ENCODE peak calls at places on chromosomes 12 and 14, in four cellular contexts. H is uterus; B is CD8-positive, alpha-beta memory T cell; E is right cardiac atrium. M is an unnamed sample.

GRCh38 chr14:101082436-101083384 is 179.2 kb upstream of the RTL1 start:
- DNase-seq in H (no peak), B (no peak), E (no peak), M (no peak)

GRCh38 chr14:100554082-100554677 is 33.0 kb downstream of the BEGAIN start:
- DNase-seq in H (peak; percentile 72), B (no peak), E (peak; percentile 88), M (peak; percentile 36)

GRCh38 chr14:100025111-100025510 is 40.1 kb upstream of the EVL start:
- DNase-seq in H (no peak), B (no peak), E (no peak), M (peak; percentile 23)

GRCh38 chr12:115370650-115371049 is 686.7 kb upstream of the TBX3 start:
- DNase-seq in H (no peak), B (no peak), E (no peak), M (no peak)

GRCh38 chr12:32298917-32299316 is 100.4 kb upstream of the FGD4 start:
- DNase-seq in H (no peak), B (no peak), E (no peak), M (peak; percentile 38)

GRCh38 chr14:47557894-47558293 is 117.5 kb downstream of the MDGA2 start:
- DNase-seq in H (no peak), B (no peak), E (no peak), M (no peak)

GRCh38 chr12:99713946-99714520 is 66.5 kb downstream of the GARIN6 start:
- DNase-seq in H (no peak), B (no peak), E (no peak), M (no peak)

GRCh38 chr14:24838945-24839616 is 205.1 kb upstream of the GZMB start:
- DNase-seq in H (no peak), B (no peak), E (peak; percentile 57), M (no peak)

GRCh38 chr14:78927261-78927660 is 757.1 kb downstream of the NRXN3 start:
- DNase-seq in H (no peak), B (no peak), E (no peak), M (no peak)

GRCh38 chr14:95662376-95663186 is 23.6 kb upstream of the TCL1B start:
- DNase-seq in H (no peak), B (no peak), E (no peak), M (no peak)

GRCh38 chr12:52945389-52946232 is 3.3 kb upstream of the KRT18 start:
- DNase-seq in H (no peak), B (no peak), E (no peak), M (peak; percentile 93)

GRCh38 chr12:116977465-116978380 is 67.0 kb downstream of the FBXW8 start:
- DNase-seq in H (no peak), B (no peak), E (no peak), M (no peak)

GRCh38 chr12:75660805-75661404 is 149.5 kb upstream of the KRR1 start:
- DNase-seq in H (no peak), B (no peak), E (no peak), M (no peak)

GRCh38 chr12:10214131-10214876 is 1.6 kb downstream of the GABARAPL1 start:
- DNase-seq in H (no peak), B (no peak), E (no peak), M (peak; percentile 18)

GRCh38 chr14:60116181-60116580 is 24.5 kb downstream of the PCNX4 start:
- DNase-seq in H (no peak), B (no peak), E (no peak), M (no peak)

GRCh38 chr12:88570103-88570502 is 10.2 kb downstream of the KITLG start:
- DNase-seq in H (no peak), B (no peak), E (no peak), M (no peak)

GRCh38 chr12:109433618-109434017 is 43.5 kb downstream of the KCTD10 start:
- DNase-seq in H (no peak), B (no peak), E (no peak), M (no peak)

GRCh38 chr12:79021021-79021420 is 156.4 kb downstream of the SYT1 start:
- DNase-seq in H (no peak), B (no peak), E (no peak), M (no peak)

GRCh38 chr14:41718477-41719166 is 111.9 kb downstream of the LRFN5 start:
- DNase-seq in H (no peak), B (no peak), E (no peak), M (no peak)

GRCh38 chr12:12819752-12820311 is 6.7 kb downstream of the DDX47 start:
- DNase-seq in H (peak; percentile 26), B (no peak), E (no peak), M (no peak)

GRCh38 chr12:109157986-109158385 is 41.6 kb downstream of the ACACB start:
- DNase-seq in H (no peak), B (no peak), E (no peak), M (no peak)

GRCh38 chr12:105287408-105287807 is 43.1 kb upstream of the C12orf75 start:
- DNase-seq in H (no peak), B (no peak), E (no peak), M (no peak)

GRCh38 chr14:89851031-89851430 is 103.5 kb downstream of the EFCAB11 start:
- DNase-seq in H (no peak), B (no peak), E (no peak), M (no peak)

GRCh38 chr12:7797698-7798398 is 8.6 kb downstream of the NANOG start:
- DNase-seq in H (no peak), B (no peak), E (no peak), M (peak; percentile 12)

GRCh38 chr14:90549794-90550591 is 153.2 kb downstream of the CALM1 start:
- DNase-seq in H (no peak), B (peak; percentile 11), E (no peak), M (no peak)

GRCh38 chr12:4089147-4089606 is 184.4 kb upstream of the CCND2 start:
- DNase-seq in H (no peak), B (no peak), E (no peak), M (no peak)

GRCh38 chr12:14577344-14577743 is 9.7 kb upstream of the PLBD1 start:
- DNase-seq in H (no peak), B (no peak), E (no peak), M (no peak)

GRCh38 chr12:103578926-103579325 is 8.1 kb upstream of the STAB2 start:
- DNase-seq in H (no peak), B (no peak), E (no peak), M (no peak)

GRCh38 chr12:106767954-106768501 is 6.5 kb upstream of the RIC8B start:
- DNase-seq in H (no peak), B (no peak), E (no peak), M (peak; percentile 16)

GRCh38 chr12:56087220-56087619 is 7.3 kb downstream of the ERBB3 start:
- DNase-seq in H (no peak), B (no peak), E (peak; percentile 91), M (no peak)

GRCh38 chr12:107568718-107569117 is 116.9 kb upstream of the PWP1 start:
- DNase-seq in H (no peak), B (no peak), E (no peak), M (no peak)

GRCh38 chr14:103511022-103511693 is 11.5 kb downstream of the CKB start:
- DNase-seq in H (no peak), B (no peak), E (no peak), M (no peak)

GRCh38 chr12:130590685-130591084 is 125.4 kb downstream of the RIMBP2 start:
- DNase-seq in H (no peak), B (no peak), E (no peak), M (no peak)

GRCh38 chr12:130041983-130042812 is 120.1 kb upstream of the FZD10 start:
- DNase-seq in H (no peak), B (no peak), E (peak; percentile 78), M (no peak)

GRCh38 chr14:93245764-93246420 is 38.8 kb downstream of the UBR7 start:
- DNase-seq in H (no peak), B (no peak), E (no peak), M (no peak)

GRCh38 chr12:28149279-28149678 is 41.0 kb upstream of the CCDC91 start:
- DNase-seq in H (no peak), B (no peak), E (no peak), M (no peak)

GRCh38 chr14:104579507-104579906 is at the start of gene C14orf180:
- DNase-seq in H (no peak), B (no peak), E (peak; percentile 93), M (no peak)
- H3K27ac ChIP-seq in H (no peak within 1 kb of the TSS), B (no peak within 1 kb of the TSS), E (peak within 1 kb of the TSS; percentile 79), M (no peak within 1 kb of the TSS)

DNA sequence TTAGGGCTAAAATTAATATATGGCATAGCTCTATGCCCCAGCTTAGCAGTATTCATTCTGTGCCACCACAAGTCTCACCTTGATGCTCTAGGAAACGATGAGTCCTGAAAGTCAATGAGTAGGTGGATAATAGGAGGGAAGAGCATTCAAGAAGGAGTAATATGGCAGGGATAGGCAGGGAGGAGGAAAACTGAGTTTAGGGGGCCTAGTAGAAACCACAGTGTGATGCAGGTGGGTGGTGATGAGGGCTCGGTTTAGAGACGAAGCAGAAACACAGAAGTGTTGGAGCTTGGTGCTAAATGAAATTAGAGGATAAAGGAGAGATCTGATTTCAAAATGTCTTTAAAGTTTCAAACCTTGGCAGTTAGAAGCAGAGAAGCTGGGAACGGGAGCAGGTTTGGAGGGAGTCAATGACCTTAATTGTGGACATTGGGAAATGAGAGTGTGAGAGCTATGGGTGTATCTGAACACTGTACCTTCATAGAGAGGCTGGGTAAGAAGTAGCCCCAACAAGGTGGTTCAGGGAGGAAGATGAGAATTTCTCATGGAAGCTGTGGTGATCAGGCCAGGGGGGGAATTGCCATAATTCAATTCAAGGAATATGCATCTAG is 144.7 kb upstream of the CPSF6 start:
- DNase-seq in H (no peak), B (no peak), E (no peak), M (no peak)
- H3K4me3 ChIP-seq in H (no peak overlapping the region), B (no peak overlapping the region), E (no peak overlapping the region), M (no peak overlapping the region)

GRCh38 chr12:26304273-26304672 is 108.9 kb downstream of the SSPN start:
- DNase-seq in H (no peak), B (no peak), E (no peak), M (no peak)
- H3K27ac ChIP-seq in H (no peak overlapping the region), B (no peak overlapping the region), E (no peak overlapping the region), M (no peak overlapping the region)

DNA sequence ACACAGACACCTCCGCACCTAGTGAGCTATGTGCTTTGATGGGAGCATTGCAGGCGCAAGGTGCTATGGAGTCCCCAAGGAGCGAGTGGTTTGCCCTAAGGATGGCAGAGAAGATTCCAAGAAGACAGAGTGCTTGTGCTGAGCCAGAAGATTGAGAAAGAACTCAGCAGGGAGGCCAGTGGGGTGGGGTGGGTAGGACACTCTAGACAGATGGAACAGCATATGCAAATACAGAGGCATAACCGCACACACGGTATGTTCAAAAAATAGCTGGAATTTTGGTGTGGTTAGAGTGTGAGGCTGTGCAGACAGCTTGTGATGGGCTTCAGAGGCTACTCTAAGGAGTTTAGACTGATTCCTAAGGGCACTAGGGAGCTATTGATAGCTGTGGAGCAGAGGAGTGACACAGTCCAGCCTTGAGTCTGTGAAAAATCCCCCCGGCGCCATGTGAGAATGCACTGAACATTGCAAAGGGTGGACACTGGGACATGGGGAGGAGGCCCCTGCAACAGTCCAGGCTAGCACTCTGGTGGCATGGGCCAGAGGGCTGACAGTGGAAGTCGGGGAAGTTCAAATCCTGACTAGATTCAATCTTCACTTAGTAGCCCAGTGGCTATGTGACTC is 11.9 kb downstream of the DTX1 start:
- DNase-seq in H (no peak), B (no peak), E (peak; percentile 38), M (no peak)
- H3K4me3 ChIP-seq in H (no peak overlapping the region), B (no peak overlapping the region), E (no peak overlapping the region), M (no peak overlapping the region)

DNA sequence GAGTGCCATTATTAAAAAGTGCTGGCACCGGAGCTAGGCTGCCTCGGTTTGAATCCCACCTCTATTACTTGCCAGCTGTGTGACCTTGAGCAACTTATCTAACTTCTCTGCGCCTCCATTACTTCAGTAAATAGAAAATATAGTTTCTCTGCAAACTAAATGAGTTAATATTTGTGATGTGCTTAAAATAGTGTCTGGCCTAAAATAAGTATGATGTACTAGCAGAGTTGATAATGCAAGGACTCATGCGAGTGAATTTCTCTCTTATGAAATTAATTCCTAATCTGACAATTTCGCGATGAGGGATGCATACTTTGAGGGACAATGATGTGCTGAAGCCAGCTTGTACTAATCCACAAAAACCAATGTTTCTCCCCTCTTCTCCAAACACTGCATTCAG is 180.8 kb upstream of the NTF3 start:
- DNase-seq in H (no peak), B (no peak), E (no peak), M (no peak)
- H3K27ac ChIP-seq in H (no peak overlapping the region), B (no peak overlapping the region), E (no peak overlapping the region), M (no peak overlapping the region)